ENCODE peak calls at places on chromosomes 5 and 9, in five cellular contexts. E, L, S, C and U are unnamed samples.

GRCh38 chr5:17240487-17240886 is 23.1 kb downstream of the BASP1 start:
- DNase-seq in E (no peak), S (no peak), L (no peak), C (no peak), U (no peak)

GRCh38 chr9:109912726-109913460 is 132.9 kb downstream of the PALM2AKAP2 start:
- DNase-seq in S (peak; percentile 66), L (no peak), C (no peak), E (no peak), U (no peak)

GRCh38 chr5:146026307-146027010 is 78.9 kb downstream of the PLAC8L1 start:
- DNase-seq in E (no peak), L (no peak), S (no peak), C (no peak), U (no peak)

GRCh38 chr5:66882592-66883227 is 286.5 kb downstream of the MAST4 start:
- DNase-seq in L (no peak), S (peak; percentile 48), C (no peak), E (peak; percentile 33), U (no peak)

GRCh38 chr9:106958955-106959657 is 96.1 kb downstream of the ZNF462 start:
- DNase-seq in C (no peak), L (no peak), E (no peak), S (no peak), U (no peak)

GRCh38 chr5:83900307-83900706 is 179.7 kb upstream of the HAPLN1 start:
- DNase-seq in L (no peak), C (no peak), E (no peak), S (no peak), U (no peak)

GRCh38 chr9:132804576-132805295 is 73.3 kb downstream of the AK8 start:
- DNase-seq in C (no peak), E (no peak), S (no peak), L (no peak), U (no peak)

GRCh38 chr9:92974161-92974661 is 26.9 kb downstream of the FGD3 start:
- DNase-seq in C (no peak), E (no peak), L (no peak), S (no peak), U (peak; percentile 65)

GRCh38 chr9:104177003-104177611 is 83.0 kb downstream of the SMC2 start:
- DNase-seq in S (peak; percentile 14), C (no peak), L (no peak), E (no peak), U (no peak)

GRCh38 chr5:68711311-68712200 is 382.3 kb upstream of the SLC30A5 start:
- DNase-seq in C (no peak), S (no peak), E (no peak), L (no peak), U (no peak)

GRCh38 chr9:134459164-134459563 is 132.9 kb downstream of the RXRA start:
- DNase-seq in L (no peak), S (no peak), C (no peak), E (no peak), U (no peak)

GRCh38 chr5:38342261-38342660 is 83.9 kb downstream of the EGFLAM start:
- DNase-seq in C (no peak), S (no peak), E (no peak), L (no peak), U (no peak)

GRCh38 chr9:129316281-129317030 is 138.4 kb upstream of the IER5L start:
- DNase-seq in L (peak; percentile 36), E (no peak), C (peak; percentile 47), S (no peak), U (peak; percentile 1)

GRCh38 chr9:85289142-85289541 is 452.6 kb downstream of the AGTPBP1 start:
- DNase-seq in L (no peak), E (no peak), S (no peak), C (no peak), U (no peak)

GRCh38 chr9:14205463-14205862 is 108.5 kb downstream of the NFIB start:
- DNase-seq in L (no peak), E (peak; percentile 15), S (no peak), C (no peak), U (no peak)

GRCh38 chr9:121050128-121050988 is at the start of gene C5:
- DNase-seq in S (no peak), E (no peak), L (no peak), C (no peak), U (no peak)
- TF ChIP-seq POLR2A in S (no peak), E (no peak), L (no peak), C (no peak), U (no peak)

GRCh38 chr9:124078641-124079040 is 67.1 kb downstream of the LHX2 start:
- DNase-seq in L (no peak), C (no peak), S (peak; percentile 47), E (peak; percentile 35), U (no peak)

GRCh38 chr9:124077915-124078572 is 66.5 kb downstream of the LHX2 start:
- DNase-seq in C (no peak), S (no peak), E (no peak), L (no peak), U (no peak)

GRCh38 chr9:124082622-124083021 is 71.1 kb downstream of the LHX2 start:
- DNase-seq in S (no peak), E (no peak), L (no peak), C (no peak), U (no peak)

GRCh38 chr9:124075761-124076160 is 64.2 kb downstream of the LHX2 start:
- DNase-seq in C (no peak), E (no peak), L (no peak), S (no peak), U (no peak)

GRCh38 chr9:124079176-124079925 is 67.8 kb downstream of the LHX2 start:
- DNase-seq in S (peak; percentile 33), C (no peak), E (no peak), L (no peak), U (no peak)
- TF ChIP-seq POLR2A in S (no peak), C (no peak), E (no peak), L (no peak), U (no peak)

DNA sequence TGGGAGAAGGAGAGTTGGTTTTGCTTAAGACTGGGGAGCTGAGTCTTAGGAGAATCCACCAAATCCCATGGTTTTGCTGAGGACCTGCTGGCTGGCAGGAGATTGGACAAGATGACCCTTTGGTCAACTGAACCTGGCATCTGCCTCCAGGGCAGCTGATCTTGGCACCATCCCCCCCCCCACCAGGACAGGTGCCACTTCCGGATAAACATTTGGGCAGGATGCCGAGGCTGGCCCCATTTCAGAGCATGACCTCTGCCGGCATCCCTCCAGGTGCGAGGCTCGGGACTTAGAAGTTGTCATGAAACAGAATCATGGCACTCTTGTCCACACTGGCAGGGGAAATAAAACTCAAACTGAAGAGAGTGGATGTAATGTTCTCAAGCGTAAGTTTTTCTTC is 165.6 kb downstream of the MACROH2A1 start:
- DNase-seq in C (peak; percentile 16), S (no peak), L (peak; percentile 51), E (no peak), U (no peak)
- TF ChIP-seq POLR2A in C (no peak), S (no peak), L (no peak), E (no peak), U (no peak)

DNA sequence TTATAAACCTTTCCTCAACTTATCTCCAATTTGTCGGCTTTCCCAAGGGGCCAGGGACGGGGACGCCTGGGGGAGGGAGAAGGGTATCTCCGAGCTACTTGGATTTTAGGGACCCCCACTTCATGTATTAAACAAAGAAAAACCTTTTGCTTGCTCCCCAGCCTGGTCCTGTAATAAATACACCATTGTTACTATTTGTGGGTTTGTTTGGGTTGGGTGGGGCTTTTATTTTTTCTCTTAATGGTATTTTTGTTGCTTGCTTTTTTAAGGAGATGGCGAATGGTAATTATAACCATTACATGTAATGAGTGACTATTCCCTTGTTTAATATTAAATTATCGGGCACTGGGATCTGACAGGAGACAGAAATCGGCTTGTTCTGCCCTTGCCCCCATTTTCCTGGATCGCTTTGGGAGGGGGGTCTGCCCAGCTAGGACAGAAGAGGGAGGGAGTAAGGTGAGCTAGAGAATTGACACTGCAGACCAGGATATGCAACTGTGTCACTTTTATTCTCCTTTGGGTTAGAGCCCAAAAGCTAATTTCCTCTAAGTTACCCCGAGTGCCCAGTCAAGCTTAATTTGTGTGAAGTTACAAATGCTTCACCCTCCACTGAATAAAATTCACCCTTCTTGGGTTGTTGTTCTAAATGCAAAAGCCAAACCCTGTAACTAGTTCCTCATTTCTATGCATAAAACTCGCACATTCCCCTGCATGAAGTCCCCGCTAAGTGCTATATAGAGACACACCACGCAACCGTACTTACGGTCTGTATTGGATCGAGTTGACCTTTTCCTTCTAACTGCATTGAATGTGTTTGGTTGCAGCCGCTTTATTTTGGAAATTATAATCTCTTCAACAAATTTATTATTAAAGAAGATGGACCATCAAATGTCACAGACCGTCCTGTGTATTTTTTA is 1.6 kb upstream of the ZNF608 start:
- DNase-seq in C (no peak), S (no peak), E (peak; percentile 16), L (no peak), U (no peak)
- TF ChIP-seq POLR2A in C (no peak), S (peak; percentile 26), E (no peak), L (no peak), U (no peak)

DNA sequence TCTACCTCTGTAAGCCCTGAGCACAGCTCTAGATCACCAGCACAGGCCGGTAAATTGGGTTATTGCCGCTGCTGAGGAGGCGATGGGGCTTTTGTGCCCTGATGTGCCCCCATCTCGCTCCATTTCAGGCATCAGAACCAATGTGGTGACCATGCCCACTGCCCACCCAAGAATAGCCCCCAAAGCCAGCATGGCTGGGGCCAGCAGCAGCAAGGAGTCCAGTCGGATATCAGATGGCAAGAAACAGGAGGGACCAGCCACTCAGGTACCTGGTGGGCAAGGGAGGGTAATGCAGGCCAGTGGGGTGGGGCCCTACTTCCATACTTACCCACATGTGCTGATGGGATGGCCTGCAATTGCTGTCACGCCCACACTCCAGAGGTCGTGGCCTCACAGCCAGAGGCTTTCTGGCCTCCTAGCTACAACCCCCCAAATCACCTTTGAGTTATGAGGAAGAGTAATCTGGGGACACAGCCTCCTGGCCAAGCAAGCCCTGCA is 22.9 kb downstream of the CD74 start:
- DNase-seq in E (peak; percentile 40), S (no peak), C (no peak), L (no peak), U (no peak)
- TF ChIP-seq POLR2A in E (no peak), S (no peak), C (no peak), L (no peak), U (no peak)

DNA sequence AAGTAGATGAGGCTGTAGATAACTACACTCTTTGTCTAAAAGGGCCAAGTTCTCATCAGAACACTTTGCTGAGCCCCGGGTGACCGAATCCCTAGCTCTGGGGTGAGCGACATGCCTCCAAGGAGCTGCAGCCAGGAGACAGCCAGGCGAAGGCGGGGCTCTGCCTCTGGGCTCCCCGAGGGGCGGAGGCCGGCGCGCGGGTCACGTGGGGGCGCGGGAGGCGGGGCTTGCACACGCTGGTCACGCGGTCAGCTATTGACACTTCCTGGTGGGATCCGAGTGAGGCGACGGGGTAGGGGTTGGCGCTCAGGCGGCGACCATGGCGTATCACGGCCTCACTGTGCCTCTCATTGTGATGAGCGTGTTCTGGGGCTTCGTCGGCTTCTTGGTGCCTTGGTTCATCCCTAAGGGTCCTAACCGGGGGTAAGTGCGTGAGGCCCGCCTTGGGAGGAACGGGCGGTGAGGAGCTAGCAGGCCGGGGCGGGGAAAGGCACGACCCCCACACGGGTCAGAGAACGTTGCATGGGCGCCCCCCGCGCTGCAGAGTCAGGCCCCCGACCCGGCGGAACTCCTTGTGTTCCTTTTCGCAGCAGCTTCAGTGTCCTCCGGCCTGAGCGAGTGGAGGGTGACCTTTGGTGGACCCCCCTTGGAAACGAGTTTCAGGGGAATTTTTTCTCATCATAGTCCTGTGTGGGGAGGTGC is at the start of gene ATP6V0E1:
- DNase-seq in S (peak; percentile 96), C (peak; percentile 98), E (peak; percentile 94), L (peak; percentile 95), U (peak; percentile 97)
- TF ChIP-seq POLR2A in S (peak; percentile 91), C (peak; percentile 88), E (peak; percentile 79), L (peak; percentile 93), U (peak; percentile 82)

GRCh38 chr9:35521708-35522107 is 31.8 kb downstream of the RUSC2 start:
- DNase-seq in C (no peak), L (no peak), E (no peak), S (no peak), U (no peak)
- TF ChIP-seq POLR2A in C (no peak), L (no peak), E (no peak), S (no peak), U (no peak)